ENCODE peak calls at places on chromosomes 11 and 22, in four cellular contexts. P is posterior cingulate gyrus, F is NCI-H460, M is anterior cingulate cortex. G is an unnamed sample.

GRCh38 chr11:83725161-83725560 is 439.0 kb upstream of the CCDC90B start:
- DNase-seq in P (no peak), F (no peak), M (no peak), G (no peak)

GRCh38 chr11:58318532-58318931 is 40.3 kb downstream of the OR5B17 start:
- DNase-seq in P (no peak), F (no peak), M (no peak), G (no peak)

GRCh38 chr11:79212711-79213110 is 228.1 kb downstream of the TENM4 start:
- DNase-seq in P (peak; percentile 36), F (no peak), M (no peak), G (no peak)

GRCh38 chr11:83648610-83649467 is 362.7 kb upstream of the CCDC90B start:
- DNase-seq in P (no peak), F (peak; percentile 49), M (no peak), G (no peak)

GRCh38 chr11:116461789-116462188 is 311.0 kb downstream of the BUD13 start:
- DNase-seq in P (peak; percentile 16), F (no peak), M (no peak), G (no peak)

GRCh38 chr11:36273110-36273509 is 16.1 kb downstream of the COMMD9 start:
- DNase-seq in P (no peak), F (no peak), M (no peak), G (peak; percentile 44)

GRCh38 chr11:114678125-114679036 is at the start of gene NXPE2:
- DNase-seq in P (no peak), F (no peak), M (no peak), G (no peak)

GRCh38 chr11:1293619-1294015 is 15.8 kb downstream of the TOLLIP start:
- DNase-seq in P (peak; percentile 13), F (peak; percentile 13), M (no peak), G (no peak)

GRCh38 chr11:16777576-16777975 is 39.1 kb downstream of the C11orf58 start:
- DNase-seq in P (no peak), F (no peak), M (no peak), G (no peak)

GRCh38 chr11:65425105-65425970 is 2.7 kb downstream of the NEAT1 start:
- DNase-seq in P (no peak), F (peak; percentile 77), M (peak; percentile 45), G (no peak)

GRCh38 chr22:29309332-29310064 is 3.0 kb downstream of the GAS2L1 start:
- DNase-seq in P (no peak), F (no peak), M (no peak), G (no peak)

GRCh38 chr11:72582206-72583176 is 91.7 kb downstream of the PDE2A start:
- DNase-seq in P (peak; percentile 3), F (no peak), M (no peak), G (no peak)

GRCh38 chr11:45213717-45214116 is 67.3 kb downstream of the PRDM11 start:
- DNase-seq in P (no peak), F (no peak), M (no peak), G (no peak)

GRCh38 chr11:12126352-12127019 is 16.1 kb downstream of the MICAL2 start:
- DNase-seq in P (no peak), F (no peak), M (no peak), G (no peak)

GRCh38 chr11:102306048-102306575 is 11.2 kb upstream of the BIRC3 start:
- DNase-seq in P (no peak), F (no peak), M (peak; percentile 16), G (no peak)

GRCh38 chr11:68038226-68038717 is 553 bp upstream of the TCIRG1 start:
- DNase-seq in P (no peak), F (no peak), M (no peak), G (no peak)

GRCh38 chr11:115503886-115504278 is 333 bp downstream of the CADM1 start:
- DNase-seq in P (no peak), F (no peak), M (no peak), G (no peak)

GRCh38 chr22:26318975-26319374 is 110.1 kb upstream of the ASPHD2 start:
- DNase-seq in P (no peak), F (no peak), M (no peak), G (no peak)

GRCh38 chr11:103850419-103851165 is 185.8 kb upstream of the DDI1 start:
- DNase-seq in P (no peak), F (no peak), M (no peak), G (no peak)

GRCh38 chr11:61777234-61778090 is 14.9 kb downstream of the TMEM258 start:
- DNase-seq in P (no peak), F (no peak), M (peak; percentile 31), G (no peak)

GRCh38 chr22:46352691-46353386 is 17.3 kb downstream of the TRMU start:
- DNase-seq in P (peak; percentile 66), F (no peak), M (no peak), G (peak; percentile 51)

GRCh38 chr22:39130892-39131855 is 21.3 kb downstream of the CBX7 start:
- DNase-seq in P (no peak), F (no peak), M (no peak), G (no peak)

GRCh38 chr22:28670153-28670552 is 9.5 kb downstream of the TTC28 start:
- DNase-seq in P (no peak), F (no peak), M (no peak), G (no peak)

GRCh38 chr11:2139691-2140337 is 625 bp upstream of the IGF2 start:
- DNase-seq in P (no peak), F (no peak), M (no peak), G (no peak)